ENCODE peak calls at places on chromosome 1, in six cellular contexts. S is SJSA1, U is tibial nerve, G is fibroblast of lung, I is mammary epithelial cell, R is adrenal gland. Z is an unnamed sample. For H3K4me1, the result is how much of the 10 kb centered on the place peaks cover.

GRCh38 chr1:41486053-41486891 is 1.8 kb upstream of the EDN2 start:
- DNase-seq in R (no peak), G (no peak), U (no peak), I (no peak), S (peak), Z (no peak)

GRCh38 chr1:201399352-201400126 is 415 bp upstream of the LAD1 start:
- DNase-seq in I (peak), U (no peak), R (no peak), S (no peak), G (no peak), Z (peak)

GRCh38 chr1:74193908-74194307 is 4.1 kb downstream of the LRRIQ3 start:
- DNase-seq in S (no peak), I (peak), U (no peak), R (peak), G (peak), Z (no peak)

GRCh38 chr1:47561523-47562007 is 123.7 kb downstream of the FOXD2 start:
- DNase-seq in I (peak), S (no peak), R (no peak), G (no peak), U (no peak), Z (no peak)

GRCh38 chr1:215405211-215405610 is 161.9 kb upstream of the KCTD3 start:
- DNase-seq in U (no peak), S (no peak), I (no peak), R (no peak), G (peak), Z (no peak)

GRCh38 chr1:59104191-59104760 is 192.6 kb upstream of the FGGY start:
- DNase-seq in R (no peak), I (no peak), S (no peak), U (no peak), G (no peak), Z (no peak)

GRCh38 chr1:216521477-216521876 is 98.2 kb upstream of the USH2A start:
- DNase-seq in G (no peak), R (no peak), S (no peak), I (no peak), U (no peak), Z (no peak)

GRCh38 chr1:91650764-91651163 is 150.1 kb downstream of the CDC7 start:
- DNase-seq in G (peak), I (peak), U (peak), R (peak), S (no peak), Z (no peak)

GRCh38 chr1:44664730-44665370 is 9.4 kb downstream of the TMEM53 start:
- DNase-seq in I (no peak), S (no peak), R (no peak), G (no peak), U (no peak), Z (no peak)

GRCh38 chr1:66944330-66945274 is 19.8 kb downstream of the MIER1 start:
- DNase-seq in U (no peak), S (peak), R (peak), I (peak), G (peak), Z (no peak)

GRCh38 chr1:99171126-99171813 is 93.0 kb upstream of the PLPPR4 start:
- DNase-seq in R (no peak), G (no peak), S (no peak), I (no peak), U (no peak), Z (peak)

GRCh38 chr1:12629521-12629956 is 11.5 kb upstream of the DHRS3 start:
- DNase-seq in S (no peak), I (no peak), R (no peak), U (no peak), G (no peak), Z (no peak)

GRCh38 chr1:12405325-12406217 is 175.7 kb downstream of the VPS13D start:
- DNase-seq in S (no peak), U (peak), I (no peak), G (peak), R (peak), Z (no peak)

GRCh38 chr1:194919146-194919545 is 1689.1 kb downstream of the KCNT2 start:
- DNase-seq in S (no peak), G (no peak), U (no peak), I (no peak), R (no peak), Z (no peak)

GRCh38 chr1:38940339-38941047 is 1.1 kb downstream of the RHBDL2 start:
- DNase-seq in G (no peak), U (no peak), R (no peak), S (no peak), I (no peak), Z (no peak)

GRCh38 chr1:109470245-109470644 is 3.9 kb downstream of the SYPL2 start:
- DNase-seq in G (no peak), I (no peak), R (no peak), U (no peak), S (no peak), Z (no peak)

GRCh38 chr1:109466440-109467300 is at the start of gene SYPL2:
- DNase-seq in G (peak), R (peak), S (no peak), I (no peak), U (no peak), Z (no peak)

GRCh38 chr1:109467301-109467777 is 993 bp downstream of the SYPL2 start:
- DNase-seq in S (no peak), R (no peak), U (no peak), I (no peak), G (no peak), Z (no peak)

GRCh38 chr1:109468903-109469302 is 2.6 kb downstream of the SYPL2 start:
- DNase-seq in U (no peak), R (no peak), S (no peak), G (no peak), I (no peak), Z (no peak)

GRCh38 chr1:109466100-109466439 is 276 bp upstream of the SYPL2 start:
- DNase-seq in S (no peak), R (no peak), G (no peak), U (no peak), I (no peak), Z (no peak)
- H3K27ac ChIP-seq in S (no peak), R (peak), G (no peak), U (no peak), I (no peak), Z (no peak)

GRCh38 chr1:154221815-154222081 is 993 bp downstream of the UBAP2L start:
- DNase-seq in S (no peak), U (no peak), R (no peak), G (peak), I (peak), Z (no peak)

GRCh38 chr1:154220071-154220969 is at the start of gene UBAP2L:
- DNase-seq in S (peak), U (peak), G (peak), R (peak), I (peak), Z (peak)

GRCh38 chr1:154220970-154221814 is 437 bp downstream of the UBAP2L start:
- DNase-seq in U (peak), S (peak), I (peak), G (peak), R (peak), Z (no peak)

GRCh38 chr1:154218545-154218944 is 2.2 kb upstream of the UBAP2L start:
- DNase-seq in I (no peak), S (no peak), U (no peak), G (no peak), R (no peak), Z (no peak)

GRCh38 chr1:154219511-154219910 is 1.2 kb upstream of the UBAP2L start:
- DNase-seq in R (no peak), S (no peak), G (peak), U (no peak), I (peak), Z (no peak)
- H3K4me1 ChIP-seq in R (under half), S (under half), G (under half), U (half or more), I (under half), Z (under half)

GRCh38 chr1:63775418-63776127 is 1.8 kb downstream of the ROR1 start:
- DNase-seq in S (no peak), R (no peak), I (peak), G (peak), U (no peak), Z (no peak)
- H3K4me3 ChIP-seq in S (peak), R (peak), I (peak), G (peak), U (peak), Z (peak)

DNA sequence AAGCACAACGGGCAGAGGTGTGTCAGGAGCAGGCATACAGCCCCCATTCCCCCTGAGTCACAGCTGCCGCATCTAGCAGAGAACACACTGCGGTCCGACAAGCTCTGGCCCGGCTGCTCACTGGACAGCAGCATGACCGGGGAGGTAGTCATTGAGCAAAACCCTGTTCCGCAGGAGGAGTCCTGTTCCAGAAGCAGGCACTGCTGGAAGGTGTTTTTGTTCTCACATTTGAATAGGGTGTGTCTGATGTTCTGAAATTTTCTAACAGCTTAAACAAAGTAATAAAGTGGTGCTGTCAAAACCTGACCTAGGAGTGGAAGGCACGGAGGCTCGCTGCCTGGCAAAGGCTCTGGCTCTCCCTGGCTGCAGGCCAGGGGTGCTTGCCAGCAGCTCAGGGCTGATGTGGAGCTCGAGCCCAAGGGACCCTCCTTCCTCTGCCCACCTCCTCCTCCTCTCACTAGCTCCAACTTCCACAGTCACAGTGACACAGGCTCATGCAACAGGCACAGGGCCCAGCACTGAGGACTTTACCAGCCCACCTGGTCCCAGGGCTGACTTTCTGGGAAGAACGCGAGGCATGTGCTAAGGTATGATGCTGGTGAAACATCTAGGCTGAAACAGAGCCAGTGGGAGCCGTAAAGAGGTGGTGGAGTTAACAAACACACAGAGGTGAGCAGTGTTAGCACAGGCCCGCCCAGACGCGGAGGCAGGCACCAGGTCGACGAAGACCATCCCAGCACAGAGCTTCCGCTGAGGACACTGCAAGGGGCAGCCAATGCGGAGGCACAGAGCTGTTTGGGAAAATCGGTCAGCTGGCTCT is 118.6 kb upstream of the IFFO2 start:
- DNase-seq in I (peak), G (no peak), U (no peak), S (no peak), R (peak), Z (no peak)
- H3K27ac ChIP-seq in I (peak), G (no peak), U (no peak), S (no peak), R (no peak), Z (no peak)

DNA sequence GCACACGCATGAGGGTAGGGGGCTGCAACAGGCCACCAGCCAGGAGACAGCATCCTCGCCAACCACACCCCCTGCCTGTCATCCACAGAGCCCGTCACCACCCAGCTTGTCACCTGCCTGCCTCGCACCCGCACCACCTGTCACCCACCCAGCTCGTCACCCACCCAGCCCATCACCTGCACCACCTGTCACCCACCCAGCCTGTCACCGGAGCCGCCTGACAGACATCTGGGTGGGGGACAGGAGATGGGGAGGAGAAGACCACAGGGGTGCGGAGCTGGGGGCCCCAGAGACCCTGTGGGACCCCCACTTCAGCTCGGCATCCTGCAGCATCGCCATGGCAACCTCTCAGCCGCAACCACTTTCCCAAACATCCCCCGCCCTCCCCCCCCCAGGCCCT is 11.8 kb downstream of the AHDC1 start:
- DNase-seq in S (no peak), U (no peak), R (no peak), G (no peak), I (no peak), Z (no peak)
- H3K4me1 ChIP-seq in S (under half), U (half or more), R (half or more), G (half or more), I (half or more), Z (under half)

GRCh38 chr1:51875836-51876235 is 2.7 kb downstream of the NRDC start:
- DNase-seq in G (no peak), I (no peak), U (no peak), S (no peak), R (no peak), Z (no peak)
- H3K4me3 ChIP-seq in G (peak), I (no peak), U (no peak), S (no peak), R (peak), Z (no peak)

Z was measured in iPS DF 6.9.